ENCODE peak calls at places on chromosome X, in six cellular contexts. One of them, this sample, is unnamed.

GRCh38 chrX:110125435-110125834 is 122.5 kb downstream of the TMEM164 start:
- DNase-seq in GM20000: no peak
- DNase-seq in stimulated activated CD4-positive, alpha-beta T cell treated with anti-CD3 and anti-CD28 coated beads, TNF-alpha, amount 100 ng/mL, for 48 hours: no peak
- DNase-seq in NCI-H2081: no peak
- DNase-seq in MCF 10A: no peak
- DNase-seq in psoas muscle: no peak
- DNase-seq in this sample: no peak

GRCh38 chrX:7054219-7055206 is 93.0 kb upstream of the STS start:
- DNase-seq in GM20000: no peak
- DNase-seq in stimulated activated CD4-positive, alpha-beta T cell treated with anti-CD3 and anti-CD28 coated beads, TNF-alpha, amount 100 ng/mL, for 48 hours: no peak
- DNase-seq in NCI-H2081: no peak
- DNase-seq in MCF 10A: no peak
- DNase-seq in psoas muscle: no peak
- DNase-seq in this sample: no peak

GRCh38 chrX:35726176-35726575 is 72.0 kb upstream of the MAGEB16 start:
- DNase-seq in GM20000: no peak
- DNase-seq in stimulated activated CD4-positive, alpha-beta T cell treated with anti-CD3 and anti-CD28 coated beads, TNF-alpha, amount 100 ng/mL, for 48 hours: no peak
- DNase-seq in NCI-H2081: no peak
- DNase-seq in MCF 10A: peak; percentile 56
- DNase-seq in psoas muscle: no peak
- DNase-seq in this sample: no peak

GRCh38 chrX:104522386-104522785 is 43.6 kb upstream of the IL1RAPL2 start:
- DNase-seq in GM20000: no peak
- DNase-seq in stimulated activated CD4-positive, alpha-beta T cell treated with anti-CD3 and anti-CD28 coated beads, TNF-alpha, amount 100 ng/mL, for 48 hours: no peak
- DNase-seq in NCI-H2081: no peak
- DNase-seq in MCF 10A: no peak
- DNase-seq in psoas muscle: no peak
- DNase-seq in this sample: no peak

GRCh38 chrX:15843960-15844359 is 10.7 kb downstream of the AP1S2 start:
- DNase-seq in GM20000: no peak
- DNase-seq in stimulated activated CD4-positive, alpha-beta T cell treated with anti-CD3 and anti-CD28 coated beads, TNF-alpha, amount 100 ng/mL, for 48 hours: no peak
- DNase-seq in NCI-H2081: no peak
- DNase-seq in MCF 10A: no peak
- DNase-seq in psoas muscle: no peak
- DNase-seq in this sample: no peak

GRCh38 chrX:25754399-25754798 is 383.7 kb upstream of the MAGEB18 start:
- DNase-seq in GM20000: no peak
- DNase-seq in stimulated activated CD4-positive, alpha-beta T cell treated with anti-CD3 and anti-CD28 coated beads, TNF-alpha, amount 100 ng/mL, for 48 hours: no peak
- DNase-seq in NCI-H2081: no peak
- DNase-seq in MCF 10A: no peak
- DNase-seq in psoas muscle: no peak
- DNase-seq in this sample: no peak

GRCh38 chrX:129876734-129877395 is 29.1 kb upstream of the UTP14A start:
- DNase-seq in GM20000: no peak
- DNase-seq in stimulated activated CD4-positive, alpha-beta T cell treated with anti-CD3 and anti-CD28 coated beads, TNF-alpha, amount 100 ng/mL, for 48 hours: no peak
- DNase-seq in NCI-H2081: no peak
- DNase-seq in MCF 10A: no peak
- DNase-seq in psoas muscle: no peak
- DNase-seq in this sample: no peak

GRCh38 chrX:69503835-69504625 is at the start of gene NALF2:
- DNase-seq in GM20000: peak; percentile 31
- DNase-seq in stimulated activated CD4-positive, alpha-beta T cell treated with anti-CD3 and anti-CD28 coated beads, TNF-alpha, amount 100 ng/mL, for 48 hours: peak; percentile 12
- DNase-seq in NCI-H2081: peak; percentile 70
- DNase-seq in MCF 10A: peak; percentile 71
- DNase-seq in psoas muscle: peak; percentile 71
- DNase-seq in this sample: peak; percentile 55

GRCh38 chrX:313546-313945 is 5.0 kb downstream of the GTPBP6 start:
- DNase-seq in GM20000: no peak
- DNase-seq in stimulated activated CD4-positive, alpha-beta T cell treated with anti-CD3 and anti-CD28 coated beads, TNF-alpha, amount 100 ng/mL, for 48 hours: no peak
- DNase-seq in NCI-H2081: no peak
- DNase-seq in MCF 10A: no peak
- DNase-seq in psoas muscle: peak; percentile 38
- DNase-seq in this sample: no peak

GRCh38 chrX:19846995-19847790 is 40.2 kb downstream of the SH3KBP1 start:
- DNase-seq in GM20000: no peak
- DNase-seq in stimulated activated CD4-positive, alpha-beta T cell treated with anti-CD3 and anti-CD28 coated beads, TNF-alpha, amount 100 ng/mL, for 48 hours: no peak
- DNase-seq in NCI-H2081: no peak
- DNase-seq in MCF 10A: peak; percentile 66
- DNase-seq in psoas muscle: no peak
- DNase-seq in this sample: no peak

GRCh38 chrX:19332983-19333382 is 10.7 kb upstream of the PDHA1 start:
- DNase-seq in GM20000: no peak
- DNase-seq in stimulated activated CD4-positive, alpha-beta T cell treated with anti-CD3 and anti-CD28 coated beads, TNF-alpha, amount 100 ng/mL, for 48 hours: no peak
- DNase-seq in NCI-H2081: peak; percentile 38
- DNase-seq in MCF 10A: no peak
- DNase-seq in psoas muscle: peak; percentile 65
- DNase-seq in this sample: no peak

GRCh38 chrX:23668335-23668734 is 1.0 kb downstream of the PRDX4 start:
- DNase-seq in GM20000: no peak
- DNase-seq in stimulated activated CD4-positive, alpha-beta T cell treated with anti-CD3 and anti-CD28 coated beads, TNF-alpha, amount 100 ng/mL, for 48 hours: no peak
- DNase-seq in NCI-H2081: no peak
- DNase-seq in MCF 10A: peak; percentile 4
- DNase-seq in psoas muscle: no peak
- DNase-seq in this sample: no peak

GRCh38 chrX:129736491-129736890 is 2.3 kb upstream of the XPNPEP2 start:
- DNase-seq in GM20000: no peak
- DNase-seq in stimulated activated CD4-positive, alpha-beta T cell treated with anti-CD3 and anti-CD28 coated beads, TNF-alpha, amount 100 ng/mL, for 48 hours: no peak
- DNase-seq in NCI-H2081: no peak
- DNase-seq in MCF 10A: no peak
- DNase-seq in psoas muscle: no peak
- DNase-seq in this sample: no peak

GRCh38 chrX:16023790-16024734 is 99.3 kb upstream of the GRPR start:
- DNase-seq in GM20000: peak; percentile 36
- DNase-seq in stimulated activated CD4-positive, alpha-beta T cell treated with anti-CD3 and anti-CD28 coated beads, TNF-alpha, amount 100 ng/mL, for 48 hours: no peak
- DNase-seq in NCI-H2081: no peak
- DNase-seq in MCF 10A: peak; percentile 48
- DNase-seq in psoas muscle: no peak
- DNase-seq in this sample: peak; percentile 53

GRCh38 chrX:16114640-16115039 is 8.7 kb upstream of the GRPR start:
- DNase-seq in GM20000: no peak
- DNase-seq in stimulated activated CD4-positive, alpha-beta T cell treated with anti-CD3 and anti-CD28 coated beads, TNF-alpha, amount 100 ng/mL, for 48 hours: no peak
- DNase-seq in NCI-H2081: no peak
- DNase-seq in MCF 10A: peak; percentile 22
- DNase-seq in psoas muscle: no peak
- DNase-seq in this sample: no peak

GRCh38 chrX:16785247-16786138 is 773 bp upstream of the TXLNG start:
- DNase-seq in GM20000: no peak
- DNase-seq in stimulated activated CD4-positive, alpha-beta T cell treated with anti-CD3 and anti-CD28 coated beads, TNF-alpha, amount 100 ng/mL, for 48 hours: no peak
- DNase-seq in NCI-H2081: no peak
- DNase-seq in MCF 10A: peak; percentile 18
- DNase-seq in psoas muscle: peak; percentile 56
- DNase-seq in this sample: no peak

GRCh38 chrX:50103866-50104566 is 96.8 kb downstream of the AKAP4 start:
- DNase-seq in GM20000: no peak
- DNase-seq in stimulated activated CD4-positive, alpha-beta T cell treated with anti-CD3 and anti-CD28 coated beads, TNF-alpha, amount 100 ng/mL, for 48 hours: no peak
- DNase-seq in NCI-H2081: no peak
- DNase-seq in MCF 10A: no peak
- DNase-seq in psoas muscle: no peak
- DNase-seq in this sample: no peak

GRCh38 chrX:100368167-100368566 is 41.9 kb downstream of the PCDH19 start:
- DNase-seq in GM20000: peak; percentile 1
- DNase-seq in stimulated activated CD4-positive, alpha-beta T cell treated with anti-CD3 and anti-CD28 coated beads, TNF-alpha, amount 100 ng/mL, for 48 hours: no peak
- DNase-seq in NCI-H2081: peak; percentile 13
- DNase-seq in MCF 10A: peak; percentile 53
- DNase-seq in psoas muscle: no peak
- DNase-seq in this sample: peak; percentile 17

GRCh38 chrX:47313056-47313455 is 57.3 kb upstream of the ZNF157 start:
- DNase-seq in GM20000: no peak
- DNase-seq in stimulated activated CD4-positive, alpha-beta T cell treated with anti-CD3 and anti-CD28 coated beads, TNF-alpha, amount 100 ng/mL, for 48 hours: no peak
- DNase-seq in NCI-H2081: no peak
- DNase-seq in MCF 10A: no peak
- DNase-seq in psoas muscle: no peak
- DNase-seq in this sample: no peak

GRCh38 chrX:112147206-112147605 is 64.6 kb upstream of the TRPC5 start:
- DNase-seq in GM20000: peak; percentile 2
- DNase-seq in stimulated activated CD4-positive, alpha-beta T cell treated with anti-CD3 and anti-CD28 coated beads, TNF-alpha, amount 100 ng/mL, for 48 hours: no peak
- DNase-seq in NCI-H2081: peak; percentile 36
- DNase-seq in MCF 10A: peak; percentile 49
- DNase-seq in psoas muscle: no peak
- DNase-seq in this sample: no peak

GRCh38 chrX:137684591-137684990 is 118.7 kb downstream of the ZIC3 start:
- DNase-seq in GM20000: no peak
- DNase-seq in stimulated activated CD4-positive, alpha-beta T cell treated with anti-CD3 and anti-CD28 coated beads, TNF-alpha, amount 100 ng/mL, for 48 hours: no peak
- DNase-seq in NCI-H2081: no peak
- DNase-seq in MCF 10A: no peak
- DNase-seq in psoas muscle: no peak
- DNase-seq in this sample: no peak

GRCh38 chrX:12245650-12246645 is 107.7 kb downstream of the FRMPD4 start:
- DNase-seq in GM20000: no peak
- DNase-seq in stimulated activated CD4-positive, alpha-beta T cell treated with anti-CD3 and anti-CD28 coated beads, TNF-alpha, amount 100 ng/mL, for 48 hours: no peak
- DNase-seq in NCI-H2081: no peak
- DNase-seq in MCF 10A: peak; percentile 33
- DNase-seq in psoas muscle: no peak
- DNase-seq in this sample: no peak

GRCh38 chrX:17744896-17745523 is 7.7 kb downstream of the SCML1 start:
- DNase-seq in GM20000: no peak
- DNase-seq in stimulated activated CD4-positive, alpha-beta T cell treated with anti-CD3 and anti-CD28 coated beads, TNF-alpha, amount 100 ng/mL, for 48 hours: no peak
- DNase-seq in NCI-H2081: no peak
- DNase-seq in MCF 10A: peak; percentile 14
- DNase-seq in psoas muscle: no peak
- DNase-seq in this sample: no peak

GRCh38 chrX:151880895-151881294 is 31.8 kb upstream of the MAGEA4 start:
- DNase-seq in GM20000: no peak
- DNase-seq in stimulated activated CD4-positive, alpha-beta T cell treated with anti-CD3 and anti-CD28 coated beads, TNF-alpha, amount 100 ng/mL, for 48 hours: no peak
- DNase-seq in NCI-H2081: no peak
- DNase-seq in MCF 10A: no peak
- DNase-seq in psoas muscle: no peak
- DNase-seq in this sample: no peak

GRCh38 chrX:15204130-15204751 is 65.6 kb downstream of the ASB9 start:
- DNase-seq in GM20000: peak; percentile 27
- DNase-seq in stimulated activated CD4-positive, alpha-beta T cell treated with anti-CD3 and anti-CD28 coated beads, TNF-alpha, amount 100 ng/mL, for 48 hours: no peak
- DNase-seq in NCI-H2081: no peak
- DNase-seq in MCF 10A: no peak
- DNase-seq in psoas muscle: no peak
- DNase-seq in this sample: peak; percentile 30

This sample was measured in GM13977.